ENCODE peak calls at places on chromosomes 2 and 18, in four cellular contexts. M, T, X and A are unnamed samples.

GRCh38 chr18:11071300-11071699 is 78.1 kb downstream of the PIEZO2 start:
- DNase-seq in T (no peak), X (no peak), M (no peak), A (no peak)

GRCh38 chr2:118387509-118387908 is 299.2 kb downstream of the INSIG2 start:
- DNase-seq in T (peak; percentile 59), M (no peak), X (no peak), A (peak; percentile 67)

GRCh38 chr2:37377187-37377532 is 32.7 kb downstream of the QPCT start:
- DNase-seq in M (peak; percentile 23), T (no peak), X (no peak), A (peak; percentile 73)

GRCh38 chr18:34223164-34223892 is 1.4 kb downstream of the NOL4 start:
- DNase-seq in M (peak; percentile 32), T (no peak), X (peak; percentile 80), A (peak; percentile 9)

GRCh38 chr2:80252294-80252986 is 52.1 kb downstream of the LRRTM1 start:
- DNase-seq in T (no peak), X (no peak), M (no peak), A (no peak)

GRCh38 chr2:196480653-196481322 is 158.7 kb upstream of the CCDC150 start:
- DNase-seq in M (no peak), T (no peak), X (no peak), A (no peak)

GRCh38 chr2:128611421-128612320 is 293.0 kb upstream of the HS6ST1 start:
- DNase-seq in X (no peak), T (no peak), M (no peak), A (no peak)

GRCh38 chr18:21672868-21673267 is 31.7 kb downstream of the ABHD3 start:
- DNase-seq in T (peak; percentile 55), X (no peak), M (no peak), A (peak; percentile 29)

GRCh38 chr18:27959101-27959500 is 217.8 kb downstream of the CDH2 start:
- DNase-seq in M (no peak), T (peak; percentile 14), X (no peak), A (no peak)

GRCh38 chr2:149773006-149773405 is 185.4 kb upstream of the MMADHC start:
- DNase-seq in T (no peak), X (no peak), M (no peak), A (no peak)

GRCh38 chr2:111100765-111101162 is 19.9 kb upstream of the BCL2L11 start:
- DNase-seq in M (peak; percentile 35), X (peak; percentile 5), T (no peak), A (no peak)

GRCh38 chr2:112995346-112995920 is 9.8 kb upstream of the IL36A start:
- DNase-seq in X (no peak), T (no peak), M (no peak), A (no peak)

GRCh38 chr18:47929681-47930085 is 776 bp downstream of the SMAD2 start:
- DNase-seq in X (no peak), T (peak; percentile 67), M (no peak), A (no peak)

GRCh38 chr18:63452273-63452672 is 24.5 kb upstream of the SERPINB5 start:
- DNase-seq in T (no peak), X (no peak), M (no peak), A (no peak)

GRCh38 chr2:138023976-138024375 is 59.7 kb downstream of the HNMT start:
- DNase-seq in T (no peak), X (no peak), M (no peak), A (no peak)

GRCh38 chr2:237670641-237671040 is 43.3 kb downstream of the LRRFIP1 start:
- DNase-seq in M (no peak), X (no peak), T (peak; percentile 23), A (no peak)

GRCh38 chr2:231395188-231396057 is at the start of gene B3GNT7:
- DNase-seq in X (peak; percentile 77), M (no peak), T (no peak), A (no peak)

GRCh38 chr2:29104589-29105164 is 10.5 kb upstream of the CLIP4 start:
- DNase-seq in M (no peak), T (no peak), X (no peak), A (no peak)

GRCh38 chr2:5070257-5070656 is 621.9 kb upstream of the SOX11 start:
- DNase-seq in T (peak; percentile 45), X (peak; percentile 10), M (peak; percentile 32), A (peak; percentile 31)

GRCh38 chr2:180907731-180908130 is 72.7 kb upstream of the UBE2E3 start:
- DNase-seq in X (no peak), T (peak; percentile 52), M (peak; percentile 30), A (peak; percentile 84)

GRCh38 chr2:136183095-136183494 is 65.1 kb upstream of the CXCR4 start:
- DNase-seq in T (no peak), M (no peak), X (no peak), A (no peak)

GRCh38 chr2:72579595-72580180 is 246.1 kb downstream of the EXOC6B start:
- DNase-seq in T (peak; percentile 76), M (peak; percentile 81), X (peak; percentile 76), A (peak; percentile 68)

GRCh38 chr2:95039410-95039809 is 13.9 kb downstream of the MAL start:
- DNase-seq in X (no peak), T (no peak), M (no peak), A (no peak)

GRCh38 chr2:9095226-9095625 is 91.7 kb upstream of the MBOAT2 start:
- DNase-seq in M (no peak), X (no peak), T (no peak), A (no peak)

GRCh38 chr2:186426153-186427016 is 59.7 kb upstream of the ZC3H15 start:
- DNase-seq in X (no peak), T (no peak), M (no peak), A (no peak)

GRCh38 chr2:129849559-129850160 is 129.8 kb upstream of the RAB6C start:
- DNase-seq in X (peak; percentile 82), T (peak; percentile 91), M (peak; percentile 76), A (peak; percentile 84)

GRCh38 chr18:47490882-47491281 is 239.4 kb upstream of the SKOR2 start:
- DNase-seq in M (no peak), T (no peak), X (no peak), A (no peak)

GRCh38 chr2:31802711-31803110 is 208.1 kb downstream of the MEMO1 start:
- DNase-seq in M (no peak), T (no peak), X (no peak), A (no peak)

GRCh38 chr2:235740821-235741220 is 247.0 kb downstream of the AGAP1 start:
- DNase-seq in M (peak; percentile 28), T (peak; percentile 21), X (peak; percentile 84), A (no peak)

GRCh38 chr2:125713533-125713932 is 942.4 kb upstream of the GYPC start:
- DNase-seq in T (no peak), M (no peak), X (no peak), A (no peak)

GRCh38 chr2:125710561-125710960 is 945.4 kb upstream of the GYPC start:
- DNase-seq in T (no peak), X (no peak), M (no peak), A (no peak)

GRCh38 chr2:125711081-125711480 is 944.9 kb upstream of the GYPC start:
- DNase-seq in T (no peak), X (no peak), M (no peak), A (no peak)
- TF ChIP-seq CTCF in T (no peak), X (no peak), M (no peak), A (no peak)

GRCh38 chr2:189347540-189347939 is 93.7 kb upstream of the WDR75 start:
- DNase-seq in T (peak; percentile 99), X (peak; percentile 44), M (peak; percentile 65), A (peak; percentile 99)

GRCh38 chr2:189348369-189348768 is 92.9 kb upstream of the WDR75 start:
- DNase-seq in T (peak; percentile 37), X (no peak), M (no peak), A (no peak)

DNA sequence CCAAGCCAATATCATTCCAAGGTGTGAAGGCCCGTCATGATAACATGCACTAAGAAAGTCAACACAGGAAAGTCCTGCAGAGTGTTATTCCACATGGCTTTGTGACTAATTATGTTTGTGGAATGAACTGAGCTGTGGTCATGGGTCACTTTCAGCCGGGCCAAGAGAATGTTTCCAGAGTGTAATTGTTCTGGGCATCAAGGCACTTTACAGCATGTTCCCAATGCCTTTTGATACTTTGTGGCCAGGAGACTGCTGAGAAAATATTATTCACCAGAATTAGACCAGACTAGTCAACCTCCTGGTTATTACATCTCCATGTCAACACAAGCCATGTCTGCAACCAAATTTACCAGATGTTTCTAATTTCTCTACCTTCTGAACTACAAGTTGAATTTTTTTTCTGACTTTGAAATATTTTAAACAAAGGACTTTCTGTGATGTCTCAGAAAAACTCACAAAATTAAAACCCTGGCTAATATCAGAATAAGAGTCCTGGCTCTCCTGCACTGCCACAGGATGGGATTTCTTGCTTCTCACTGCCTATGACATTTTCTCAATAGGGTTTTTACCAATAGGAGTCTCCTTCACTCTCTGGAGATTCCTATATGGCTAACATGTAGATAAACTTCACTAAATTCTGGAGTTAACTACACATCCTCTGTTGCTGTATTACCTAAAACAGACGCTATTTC is 90.6 kb upstream of the WDR75 start:
- DNase-seq in M (no peak), T (peak; percentile 98), X (no peak), A (peak; percentile 100)
- H3K4me3 ChIP-seq in M (no peak overlapping the region), T (no peak overlapping the region), X (no peak overlapping the region), A (no peak overlapping the region)

GRCh38 chr2:233446616-233447305 is 92.5 kb downstream of the DGKD start:
- DNase-seq in X (no peak), T (no peak), M (no peak), A (no peak)

GRCh38 chr2:233448565-233448964 is 94.3 kb downstream of the DGKD start:
- DNase-seq in T (peak; percentile 13), M (no peak), X (no peak), A (no peak)

GRCh38 chr2:233447506-233448219 is 93.4 kb downstream of the DGKD start:
- DNase-seq in M (no peak), X (no peak), T (no peak), A (no peak)

GRCh38 chr2:233449071-233449901 is 95.0 kb downstream of the DGKD start:
- DNase-seq in T (peak; percentile 75), X (peak; percentile 81), M (peak; percentile 74), A (peak; percentile 57)

GRCh38 chr2:233448220-233448559 is 93.9 kb downstream of the DGKD start:
- DNase-seq in T (peak; percentile 25), X (peak; percentile 62), M (peak; percentile 52), A (no peak)
- TF ChIP-seq CTCF in T (peak; percentile 51), X (peak; percentile 47), M (peak; percentile 46), A (peak; percentile 24)

GRCh38 chr2:234514873-234515638 is 18.2 kb upstream of the ARL4C start:
- DNase-seq in M (no peak), X (no peak), T (no peak), A (no peak)
- H3K4me3 ChIP-seq in M (no peak overlapping the region), X (no peak overlapping the region), T (no peak overlapping the region), A (no peak overlapping the region)

GRCh38 chr2:207107120-207107519 is 58.6 kb downstream of the KLF7 start:
- DNase-seq in T (no peak), M (no peak), X (no peak), A (no peak)

GRCh38 chr2:207101984-207102383 is 63.8 kb downstream of the KLF7 start:
- DNase-seq in M (no peak), T (no peak), X (no peak), A (no peak)

GRCh38 chr2:207107551-207107950 is 58.2 kb downstream of the KLF7 start:
- DNase-seq in M (no peak), X (no peak), T (no peak), A (no peak)

GRCh38 chr2:207108440-207108839 is 57.3 kb downstream of the KLF7 start:
- DNase-seq in M (no peak), T (no peak), X (no peak), A (no peak)

GRCh38 chr2:207103132-207103531 is 62.6 kb downstream of the KLF7 start:
- DNase-seq in X (peak; percentile 70), T (peak; percentile 26), M (no peak), A (no peak)
- TF ChIP-seq CTCF in X (no peak), T (peak; percentile 16), M (no peak), A (no peak)